ENCODE peak calls at places on chromosome 3, in four cellular contexts. One of them, this sample, is unnamed.

GRCh38 chr3:120659834-120660233 is 22.2 kb downstream of the HGD start:
- DNase-seq in heart right ventricle: no peak
- DNase-seq in IMR-90: no peak
- DNase-seq in fibroblast of lung: no peak
- DNase-seq in this sample: no peak

GRCh38 chr3:156978471-156978961 is 152.4 kb downstream of the LEKR1 start:
- DNase-seq in heart right ventricle: no peak
- DNase-seq in IMR-90: peak; percentile 27
- DNase-seq in fibroblast of lung: peak; percentile 27
- DNase-seq in this sample: no peak

GRCh38 chr3:72634128-72634527 is 214.1 kb downstream of the SHQ1 start:
- DNase-seq in heart right ventricle: no peak
- DNase-seq in IMR-90: no peak
- DNase-seq in fibroblast of lung: no peak
- DNase-seq in this sample: no peak

GRCh38 chr3:193863657-193864323 is 270.8 kb downstream of the OPA1 start:
- DNase-seq in heart right ventricle: peak; percentile 45
- DNase-seq in IMR-90: peak; percentile 4
- DNase-seq in fibroblast of lung: no peak
- DNase-seq in this sample: no peak

GRCh38 chr3:196849180-196849721 is 18.5 kb upstream of the SENP5 start:
- DNase-seq in heart right ventricle: no peak
- DNase-seq in IMR-90: no peak
- DNase-seq in fibroblast of lung: no peak
- DNase-seq in this sample: no peak

GRCh38 chr3:43270078-43270477 is 16.3 kb upstream of the SNRK start:
- DNase-seq in heart right ventricle: no peak
- DNase-seq in IMR-90: no peak
- DNase-seq in fibroblast of lung: no peak
- DNase-seq in this sample: no peak

GRCh38 chr3:56111651-56112250 is 356.5 kb downstream of the ERC2 start:
- DNase-seq in heart right ventricle: no peak
- DNase-seq in IMR-90: no peak
- DNase-seq in fibroblast of lung: no peak
- DNase-seq in this sample: no peak

GRCh38 chr3:45548724-45549123 is 45.8 kb upstream of the LIMD1 start:
- DNase-seq in heart right ventricle: no peak
- DNase-seq in IMR-90: no peak
- DNase-seq in fibroblast of lung: no peak
- DNase-seq in this sample: no peak

GRCh38 chr3:189457666-189458065 is 173.5 kb upstream of the TP63 start:
- DNase-seq in heart right ventricle: no peak
- DNase-seq in IMR-90: no peak
- DNase-seq in fibroblast of lung: no peak
- DNase-seq in this sample: no peak

GRCh38 chr3:187025656-187026320 is 95.5 kb downstream of the ST6GAL1 start:
- DNase-seq in heart right ventricle: no peak
- DNase-seq in IMR-90: no peak
- DNase-seq in fibroblast of lung: no peak
- DNase-seq in this sample: no peak

GRCh38 chr3:42088803-42089520 is 2.2 kb upstream of the TRAK1 start:
- DNase-seq in heart right ventricle: no peak
- DNase-seq in IMR-90: no peak
- DNase-seq in fibroblast of lung: no peak
- DNase-seq in this sample: no peak

GRCh38 chr3:31288641-31289100 is 244.1 kb upstream of the STT3B start:
- DNase-seq in heart right ventricle: peak; percentile 13
- DNase-seq in IMR-90: peak; percentile 60
- DNase-seq in fibroblast of lung: peak; percentile 55
- DNase-seq in this sample: no peak

GRCh38 chr3:27680517-27681246 is 41.4 kb downstream of the EOMES start:
- DNase-seq in heart right ventricle: no peak
- DNase-seq in IMR-90: no peak
- DNase-seq in fibroblast of lung: no peak
- DNase-seq in this sample: no peak

GRCh38 chr3:179852117-179852886 is 184.4 kb downstream of the PEX5L start:
- DNase-seq in heart right ventricle: no peak
- DNase-seq in IMR-90: peak; percentile 92
- DNase-seq in fibroblast of lung: peak; percentile 76
- DNase-seq in this sample: no peak

GRCh38 chr3:64055076-64055475 is 31.8 kb upstream of the PSMD6 start:
- DNase-seq in heart right ventricle: no peak
- DNase-seq in IMR-90: no peak
- DNase-seq in fibroblast of lung: no peak
- DNase-seq in this sample: no peak

GRCh38 chr3:178112134-178112533 is 424.1 kb upstream of the KCNMB2 start:
- DNase-seq in heart right ventricle: no peak
- DNase-seq in IMR-90: no peak
- DNase-seq in fibroblast of lung: no peak
- DNase-seq in this sample: no peak

GRCh38 chr3:39166932-39167532 is 13.6 kb upstream of the CSRNP1 start:
- DNase-seq in heart right ventricle: peak; percentile 28
- DNase-seq in IMR-90: peak; percentile 93
- DNase-seq in fibroblast of lung: peak; percentile 97
- DNase-seq in this sample: peak; percentile 84

GRCh38 chr3:129116482-129116946 is 5.1 kb downstream of the RAB43 start:
- DNase-seq in heart right ventricle: no peak
- DNase-seq in IMR-90: no peak
- DNase-seq in fibroblast of lung: no peak
- DNase-seq in this sample: no peak

GRCh38 chr3:194985031-194985578 is 285.9 kb downstream of the XXYLT1 start:
- DNase-seq in heart right ventricle: peak; percentile 78
- DNase-seq in IMR-90: peak; percentile 47
- DNase-seq in fibroblast of lung: peak; percentile 77
- DNase-seq in this sample: peak; percentile 62

GRCh38 chr3:44885618-44886017 is 11.2 kb downstream of the TGM4 start:
- DNase-seq in heart right ventricle: no peak
- DNase-seq in IMR-90: peak; percentile 96
- DNase-seq in fibroblast of lung: peak; percentile 95
- DNase-seq in this sample: peak; percentile 75

GRCh38 chr3:128824132-128824850 is 55.1 kb upstream of the ACAD9 start:
- DNase-seq in heart right ventricle: no peak
- DNase-seq in IMR-90: no peak
- DNase-seq in fibroblast of lung: no peak
- DNase-seq in this sample: no peak

GRCh38 chr3:102181202-102181920 is 253.5 kb upstream of the ZPLD1 start:
- DNase-seq in heart right ventricle: no peak
- DNase-seq in IMR-90: peak; percentile 88
- DNase-seq in fibroblast of lung: peak; percentile 83
- DNase-seq in this sample: no peak

GRCh38 chr3:188546835-188547670 is 393.1 kb downstream of the LPP start:
- DNase-seq in heart right ventricle: no peak
- DNase-seq in IMR-90: peak; percentile 89
- DNase-seq in fibroblast of lung: peak; percentile 61
- DNase-seq in this sample: no peak

GRCh38 chr3:44995142-44995770 is 19.2 kb downstream of the EXOSC7 start:
- DNase-seq in heart right ventricle: peak; percentile 64
- DNase-seq in IMR-90: peak; percentile 58
- DNase-seq in fibroblast of lung: peak; percentile 71
- DNase-seq in this sample: peak; percentile 76

GRCh38 chr3:195263193-195263924 is 7.6 kb downstream of the XXYLT1 start:
- DNase-seq in heart right ventricle: no peak
- DNase-seq in IMR-90: peak; percentile 21
- DNase-seq in fibroblast of lung: no peak
- DNase-seq in this sample: no peak

GRCh38 chr3:185145511-185145910 is 7.3 kb downstream of the C3orf70 start:
- DNase-seq in heart right ventricle: no peak
- DNase-seq in IMR-90: no peak
- DNase-seq in fibroblast of lung: no peak
- DNase-seq in this sample: no peak

GRCh38 chr3:157146664-157147082 is 13.3 kb downstream of the CCNL1 start:
- DNase-seq in heart right ventricle: no peak
- DNase-seq in IMR-90: no peak
- DNase-seq in fibroblast of lung: no peak
- DNase-seq in this sample: no peak

GRCh38 chr3:37588761-37589160 is 272.9 kb upstream of the CTDSPL start:
- DNase-seq in heart right ventricle: no peak
- DNase-seq in IMR-90: no peak
- DNase-seq in fibroblast of lung: no peak
- DNase-seq in this sample: no peak

GRCh38 chr3:160081958-160082533 is 93.4 kb downstream of the IL12A start:
- DNase-seq in heart right ventricle: no peak
- DNase-seq in IMR-90: no peak
- DNase-seq in fibroblast of lung: no peak
- DNase-seq in this sample: no peak

GRCh38 chr3:132268956-132269355 is 48.3 kb upstream of the ACP3 start:
- DNase-seq in heart right ventricle: no peak
- DNase-seq in IMR-90: peak; percentile 35
- DNase-seq in fibroblast of lung: peak; percentile 39
- DNase-seq in this sample: no peak

GRCh38 chr3:99503350-99503749 is 135.0 kb upstream of the COL8A1 start:
- DNase-seq in heart right ventricle: peak; percentile 11
- DNase-seq in IMR-90: peak; percentile 40
- DNase-seq in fibroblast of lung: peak; percentile 43
- DNase-seq in this sample: no peak

GRCh38 chr3:99500485-99500884 is 137.9 kb upstream of the COL8A1 start:
- DNase-seq in heart right ventricle: no peak
- DNase-seq in IMR-90: no peak
- DNase-seq in fibroblast of lung: no peak
- DNase-seq in this sample: no peak

GRCh38 chr3:99499235-99499798 is 139.1 kb upstream of the COL8A1 start:
- DNase-seq in heart right ventricle: peak; percentile 44
- DNase-seq in IMR-90: peak; percentile 73
- DNase-seq in fibroblast of lung: peak; percentile 78
- DNase-seq in this sample: peak; percentile 78

GRCh38 chr3:99502871-99503270 is 135.5 kb upstream of the COL8A1 start:
- DNase-seq in heart right ventricle: no peak
- DNase-seq in IMR-90: peak; percentile 11
- DNase-seq in fibroblast of lung: peak; percentile 44
- DNase-seq in this sample: no peak

DNA sequence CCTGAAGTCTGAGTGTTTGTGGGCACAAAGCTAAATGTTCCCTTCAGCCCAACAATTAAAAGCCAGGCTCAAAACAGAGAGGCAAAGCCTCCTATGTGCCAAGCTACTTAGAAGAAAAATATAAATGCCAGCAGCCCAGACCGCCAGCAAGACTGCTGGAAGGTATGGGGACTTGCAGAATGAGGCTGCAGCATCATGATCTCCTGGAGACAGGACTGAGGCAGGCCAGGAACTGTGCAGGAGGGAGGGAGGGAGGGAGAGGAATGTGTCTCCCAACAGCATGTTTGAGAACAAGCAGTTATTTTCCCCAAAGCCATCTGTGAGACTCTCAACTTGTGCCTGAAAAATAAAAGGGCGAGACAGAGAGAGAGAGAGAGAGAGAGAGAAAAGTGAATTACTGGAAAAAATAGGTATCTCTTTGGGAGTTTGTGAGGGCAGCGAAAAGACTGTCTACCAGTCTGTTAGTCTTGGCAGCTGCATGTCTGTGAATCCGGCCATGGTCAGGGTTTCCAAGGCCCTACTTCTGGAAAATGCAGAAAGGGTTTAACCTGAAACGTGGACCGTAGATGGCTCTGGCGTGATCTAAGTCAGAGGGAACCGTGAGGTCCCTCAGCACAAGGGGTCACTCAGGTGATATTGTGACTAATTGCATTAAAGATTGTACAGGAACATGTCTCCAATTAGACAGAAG is 139.7 kb upstream of the COL8A1 start:
- DNase-seq in heart right ventricle: no peak
- DNase-seq in IMR-90: peak; percentile 25
- DNase-seq in fibroblast of lung: no peak
- DNase-seq in this sample: no peak
- TF ChIP-seq CTCF in heart right ventricle: no peak
- TF ChIP-seq CTCF in IMR-90: no peak
- TF ChIP-seq CTCF in fibroblast of lung: no peak
- TF ChIP-seq CTCF in this sample: peak; percentile 23

DNA sequence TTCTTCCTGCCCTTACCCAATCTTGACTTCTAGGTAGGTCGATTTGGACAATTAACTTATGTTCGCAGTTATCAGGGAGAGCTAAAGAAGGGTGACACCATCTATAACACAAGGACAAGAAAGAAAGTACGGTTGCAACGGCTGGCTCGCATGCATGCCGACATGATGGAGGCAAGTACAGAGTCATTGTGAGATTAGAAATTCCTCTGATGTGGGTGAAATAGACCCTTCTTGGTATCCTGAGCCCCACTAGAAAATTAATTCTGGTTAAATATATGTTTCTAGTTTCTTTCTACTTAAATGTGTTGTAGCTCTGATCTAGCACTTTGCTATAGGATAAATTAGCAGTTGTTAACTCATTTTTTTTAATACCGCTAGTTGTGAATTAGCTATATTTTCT is 13.6 kb downstream of the LXN start:
- DNase-seq in heart right ventricle: no peak
- DNase-seq in IMR-90: no peak
- DNase-seq in fibroblast of lung: no peak
- DNase-seq in this sample: no peak
- H3K36me3 ChIP-seq in heart right ventricle: peaks cover 96% of the 10 kb centered on the region
- H3K36me3 ChIP-seq in IMR-90: peaks cover 25% of the 10 kb centered on the region
- H3K36me3 ChIP-seq in fibroblast of lung: peaks cover 5% of the 10 kb centered on the region
- H3K36me3 ChIP-seq in this sample: peaks cover 64% of the 10 kb centered on the region

GRCh38 chr3:14336414-14337285 is 65.8 kb upstream of the SLC6A6 start:
- DNase-seq in heart right ventricle: no peak
- DNase-seq in IMR-90: no peak
- DNase-seq in fibroblast of lung: no peak
- DNase-seq in this sample: no peak
- TF ChIP-seq CTCF in heart right ventricle: no peak
- TF ChIP-seq CTCF in IMR-90: no peak
- TF ChIP-seq CTCF in fibroblast of lung: no peak
- TF ChIP-seq CTCF in this sample: no peak

GRCh38 chr3:69913422-69913821 is 86.1 kb upstream of the SAMMSON start:
- DNase-seq in heart right ventricle: no peak
- DNase-seq in IMR-90: no peak
- DNase-seq in fibroblast of lung: no peak
- DNase-seq in this sample: no peak

GRCh38 chr3:69921651-69922050 is 77.9 kb upstream of the SAMMSON start:
- DNase-seq in heart right ventricle: no peak
- DNase-seq in IMR-90: no peak
- DNase-seq in fibroblast of lung: no peak
- DNase-seq in this sample: no peak

GRCh38 chr3:69914395-69914794 is 85.1 kb upstream of the SAMMSON start:
- DNase-seq in heart right ventricle: no peak
- DNase-seq in IMR-90: peak; percentile 16
- DNase-seq in fibroblast of lung: no peak
- DNase-seq in this sample: no peak

GRCh38 chr3:69915726-69916125 is 83.8 kb upstream of the SAMMSON start:
- DNase-seq in heart right ventricle: no peak
- DNase-seq in IMR-90: no peak
- DNase-seq in fibroblast of lung: no peak
- DNase-seq in this sample: no peak
- H3K36me3 ChIP-seq in heart right ventricle: peaks cover 5% of the 10 kb centered on the region
- H3K36me3 ChIP-seq in IMR-90: peaks cover 2% of the 10 kb centered on the region
- H3K36me3 ChIP-seq in fibroblast of lung: no peaks in the 10 kb centered on the region
- H3K36me3 ChIP-seq in this sample: no peaks in the 10 kb centered on the region

This sample was measured in tibial artery.